ENCODE peak calls at places on chromosomes 1 and 21, in ten cellular contexts. G is mammary epithelial cell; A is neural progenitor cell; B is CD4-positive, CD25-positive, alpha-beta regulatory T cell; T is adrenal gland; I is PC-9; Y is pancreas; R is cardiac muscle cell; X is naive thymus-derived CD4-positive, alpha-beta T cell; V is mesendoderm. Z is an unnamed sample.
A peak's percentile ranks its signal among the peaks of the same experiment; 100 is the strongest.

GRCh38 chr1:55400560-55400959 is 185.4 kb upstream of the USP24 start:
- DNase-seq in G (no peak), A (no peak), B (no peak), T (no peak), I (no peak), Y (no peak), R (no peak), X (no peak), V (no peak), Z (peak; percentile 33)

GRCh38 chr1:155892801-155893200 is 18.3 kb downstream of the RIT1 start:
- DNase-seq in G (peak; percentile 47), A (no peak), B (no peak), T (no peak), I (peak; percentile 81), Y (no peak), R (no peak), X (no peak), V (no peak), Z (peak; percentile 23)

GRCh38 chr1:149936992-149937705 is 470 bp upstream of the MTMR11 start:
- DNase-seq in G (peak; percentile 95), A (no peak), B (no peak), T (no peak), I (peak; percentile 92), Y (no peak), R (no peak), X (no peak), V (peak; percentile 80), Z (peak; percentile 80)

GRCh38 chr1:212238552-212238951 is 46.7 kb upstream of the PPP2R5A start:
- DNase-seq in G (no peak), A (peak; percentile 23), B (no peak), T (no peak), I (no peak), Y (peak; percentile 36), R (no peak), X (no peak), V (peak; percentile 45), Z (no peak)

GRCh38 chr1:229623838-229624237 is 2.1 kb downstream of the TAF5L start:
- DNase-seq in G (no peak), A (no peak), B (no peak), T (no peak), I (no peak), Y (no peak), R (no peak), X (no peak), V (no peak), Z (no peak)

GRCh38 chr1:27508139-27508665 is 18.2 kb upstream of the WASF2 start:
- DNase-seq in G (peak; percentile 48), A (no peak), B (no peak), T (no peak), I (no peak), Y (no peak), R (no peak), X (no peak), V (peak; percentile 84), Z (no peak)

GRCh38 chr21:16420086-16420724 is 690.4 kb downstream of the USP25 start:
- DNase-seq in G (peak; percentile 62), A (no peak), B (no peak), T (peak; percentile 33), I (peak; percentile 35), Y (peak; percentile 40), R (peak; percentile 47), X (no peak), V (no peak), Z (peak; percentile 49)

GRCh38 chr1:78831731-78832360 is 174.7 kb downstream of the ADGRL4 start:
- DNase-seq in G (peak; percentile 92), A (no peak), B (no peak), T (no peak), I (no peak), Y (no peak), R (no peak), X (no peak), V (peak; percentile 17), Z (no peak)

GRCh38 chr1:33653226-33653625 is 180.8 kb downstream of the ZSCAN20 start:
- DNase-seq in G (no peak), A (no peak), B (no peak), T (no peak), I (no peak), Y (peak; percentile 66), R (no peak), X (no peak), V (no peak), Z (no peak)

GRCh38 chr1:154855186-154855585 is 14.9 kb downstream of the KCNN3 start:
- DNase-seq in G (no peak), A (no peak), B (no peak), T (no peak), I (peak; percentile 20), Y (no peak), R (no peak), X (no peak), V (no peak), Z (no peak)

GRCh38 chr1:23018661-23019093 is 591 bp upstream of the KDM1A start:
- DNase-seq in G (no peak), A (peak; percentile 29), B (no peak), T (no peak), I (no peak), Y (no peak), R (no peak), X (no peak), V (no peak), Z (peak; percentile 16)

GRCh38 chr1:7476402-7476801 is 294.7 kb upstream of the VAMP3 start:
- DNase-seq in G (no peak), A (no peak), B (no peak), T (no peak), I (no peak), Y (no peak), R (no peak), X (no peak), V (no peak), Z (no peak)

GRCh38 chr1:21651214-21652042 is 17.7 kb downstream of the RAP1GAP start:
- DNase-seq in G (peak; percentile 25), A (peak; percentile 90), B (peak; percentile 32), T (no peak), I (no peak), Y (peak; percentile 70), R (peak; percentile 73), X (peak; percentile 40), V (peak; percentile 67), Z (peak; percentile 84)
- H3K27ac ChIP-seq in G (no peak overlapping the region), A (no peak overlapping the region), B (no peak overlapping the region), T (no peak overlapping the region), I (no peak overlapping the region), Y (peak overlapping the region; percentile 33), R (no peak overlapping the region), X (no peak overlapping the region), V (no peak overlapping the region), Z (no peak overlapping the region)

DNA sequence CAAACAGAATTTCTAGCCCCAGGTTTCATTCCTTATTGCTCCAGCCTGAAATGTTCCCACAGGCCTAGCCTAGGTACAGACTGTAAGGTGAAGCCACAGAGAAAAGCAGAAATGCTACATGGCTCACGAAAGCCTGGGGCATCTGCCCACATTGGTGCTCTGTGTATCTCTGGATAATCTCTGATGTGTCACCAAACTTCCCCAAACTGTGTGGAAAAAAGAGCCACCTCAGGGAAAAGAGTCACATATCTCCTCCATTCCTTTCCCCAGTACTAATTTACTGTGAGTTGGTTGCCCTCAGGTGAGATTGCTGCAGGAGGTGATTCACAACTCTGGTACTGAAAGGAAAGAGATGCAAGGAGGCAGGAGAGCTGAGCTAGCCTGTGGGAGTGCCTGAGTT is 70.5 kb downstream of the SYT6 start:
- DNase-seq in G (peak; percentile 83), A (no peak), B (no peak), T (no peak), I (peak; percentile 99), Y (no peak), R (no peak), X (no peak), V (peak; percentile 54), Z (no peak)
- H3K27ac ChIP-seq in G (peak overlapping the region; percentile 11), A (no peak overlapping the region), B (no peak overlapping the region), T (no peak overlapping the region), I (peak overlapping the region; percentile 96), Y (no peak overlapping the region), R (no peak overlapping the region), X (no peak overlapping the region), V (no peak overlapping the region), Z (peak overlapping the region; percentile 34)

GRCh38 chr1:21269461-21270085 is 20.7 kb downstream of the ECE1 start:
- DNase-seq in G (no peak), A (no peak), B (no peak), T (peak; percentile 69), I (no peak), Y (no peak), R (no peak), X (no peak), V (no peak), Z (no peak)

GRCh38 chr1:21272540-21272939 is 17.7 kb downstream of the ECE1 start:
- DNase-seq in G (no peak), A (no peak), B (no peak), T (no peak), I (no peak), Y (no peak), R (no peak), X (no peak), V (no peak), Z (no peak)

GRCh38 chr1:21271550-21271949 is 18.7 kb downstream of the ECE1 start:
- DNase-seq in G (no peak), A (no peak), B (no peak), T (no peak), I (no peak), Y (no peak), R (no peak), X (no peak), V (no peak), Z (peak; percentile 76)

GRCh38 chr1:21268281-21269239 is 21.7 kb downstream of the ECE1 start:
- DNase-seq in G (no peak), A (no peak), B (no peak), T (peak; percentile 65), I (no peak), Y (peak; percentile 84), R (no peak), X (no peak), V (no peak), Z (no peak)

DNA sequence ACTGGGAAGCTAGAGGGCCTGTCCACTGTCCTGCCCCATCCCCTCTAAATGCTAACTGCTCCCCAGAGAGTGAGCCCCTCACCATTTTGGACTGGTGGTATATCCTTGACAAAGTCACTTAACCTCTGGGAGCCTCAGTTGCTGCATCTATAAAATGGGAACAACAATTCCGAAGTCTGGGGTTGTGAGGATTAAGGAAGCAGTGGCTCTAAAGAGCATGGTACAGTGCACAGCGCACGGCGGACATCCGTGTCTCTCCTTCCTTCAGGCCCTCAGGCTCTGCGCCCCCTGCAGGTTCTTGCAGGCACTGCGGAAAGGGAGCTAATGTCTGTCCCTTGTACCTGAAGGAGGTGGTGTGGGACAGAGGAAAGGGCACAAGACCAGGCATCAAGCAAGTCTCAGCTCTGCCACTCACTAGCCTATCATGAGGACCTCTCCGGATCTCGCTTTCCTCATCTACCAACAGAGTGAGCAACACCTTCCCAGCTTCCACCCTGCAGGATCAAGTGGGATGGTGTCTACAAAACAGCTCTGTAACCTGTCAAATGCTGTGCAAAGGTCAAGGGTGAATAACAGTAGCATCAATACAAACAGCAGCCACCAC is 20.1 kb downstream of the ECE1 start:
- DNase-seq in G (no peak), A (peak; percentile 87), B (peak; percentile 66), T (peak; percentile 81), I (no peak), Y (peak; percentile 86), R (peak; percentile 72), X (peak; percentile 87), V (peak; percentile 92), Z (peak; percentile 75)
- H3K27ac ChIP-seq in G (no peak overlapping the region), A (no peak overlapping the region), B (peak overlapping the region; percentile 37), T (peak overlapping the region; percentile 58), I (no peak overlapping the region), Y (peak overlapping the region; percentile 48), R (no peak overlapping the region), X (no peak overlapping the region), V (no peak overlapping the region), Z (peak overlapping the region; percentile 83)

DNA sequence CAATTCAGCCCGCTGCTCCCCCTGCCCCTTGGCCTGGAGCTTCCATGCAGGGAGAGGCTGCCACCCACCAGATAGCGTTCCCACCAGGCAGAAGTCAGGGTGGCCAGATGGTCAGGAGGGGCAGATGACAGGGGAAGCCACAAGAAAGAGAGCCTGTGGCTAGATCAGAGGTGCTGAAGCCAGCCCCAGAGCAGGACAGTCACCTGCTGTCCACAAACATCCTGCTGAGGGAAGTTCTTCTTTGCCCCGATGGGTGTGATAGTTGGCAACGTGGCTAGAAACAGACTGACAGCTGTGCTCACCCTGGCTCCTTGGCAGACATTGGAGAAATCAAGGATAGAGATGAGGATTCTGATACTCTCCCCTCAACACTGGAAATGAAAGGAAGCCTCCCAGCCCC is 27.2 kb upstream of the SRP9 start:
- DNase-seq in G (no peak), A (no peak), B (no peak), T (no peak), I (no peak), Y (no peak), R (no peak), X (no peak), V (no peak), Z (no peak)
- H3K27ac ChIP-seq in G (no peak overlapping the region), A (no peak overlapping the region), B (no peak overlapping the region), T (no peak overlapping the region), I (no peak overlapping the region), Y (no peak overlapping the region), R (no peak overlapping the region), X (no peak overlapping the region), V (no peak overlapping the region), Z (no peak overlapping the region)

Z was measured in hepatocyte.